ENCODE peak calls at places on chromosome 17, in eight cellular contexts. Z is HepG2, U is heart left ventricle, H is fibroblast of lung, G is SK-N-SH, J is IMR-90, S is dorsolateral prefrontal cortex, D is colonic mucosa. M is an unnamed sample.

GRCh38 chr17:79446347-79446746 is 164.5 kb downstream of the RBFOX3 start:
- DNase-seq in G (no peak), J (no peak), S (no peak), Z (no peak), H (no peak), D (no peak), U (no peak), M (no peak)

GRCh38 chr17:32648450-32648849 is 161.7 kb downstream of the CDK5R1 start:
- DNase-seq in D (no peak), H (no peak), U (no peak), G (no peak), Z (no peak), J (no peak), S (no peak), M (no peak)

GRCh38 chr17:46795379-46795952 is 23.0 kb downstream of the WNT3 start:
- DNase-seq in G (no peak), S (no peak), U (no peak), H (no peak), D (no peak), Z (peak), J (no peak), M (no peak)

GRCh38 chr17:46783031-46783593 is 35.4 kb downstream of the WNT3 start:
- DNase-seq in D (peak), G (no peak), H (no peak), U (no peak), Z (peak), J (no peak), S (no peak), M (no peak)

GRCh38 chr17:75124041-75124818 is 7.3 kb downstream of the NT5C start:
- DNase-seq in G (no peak), D (peak), H (peak), S (no peak), J (peak), Z (peak), U (no peak), M (peak)

GRCh38 chr17:82957469-82957795 is 117.6 kb upstream of the ZNF750 start:
- DNase-seq in S (no peak), J (no peak), G (no peak), H (no peak), D (no peak), Z (no peak), U (no peak), M (no peak)

GRCh38 chr17:14269473-14269872 is 31.4 kb upstream of the HS3ST3B1 start:
- DNase-seq in J (no peak), H (no peak), D (no peak), Z (no peak), S (no peak), U (no peak), G (no peak), M (no peak)

GRCh38 chr17:57732062-57732461 is 13.0 kb downstream of the CCDC182 start:
- DNase-seq in D (no peak), G (no peak), Z (peak), S (no peak), J (no peak), H (no peak), U (no peak), M (no peak)

GRCh38 chr17:4509402-4509801 is 10.7 kb downstream of the SPNS2 start:
- DNase-seq in G (no peak), D (no peak), S (no peak), Z (no peak), U (no peak), H (no peak), J (no peak), M (no peak)

GRCh38 chr17:42276359-42276608 is at the start of gene STAT5B:
- DNase-seq in Z (no peak), G (peak), S (peak), D (peak), U (peak), J (peak), H (peak), M (peak)

GRCh38 chr17:27567563-27567859 is 63.5 kb upstream of the LGALS9 start:
- DNase-seq in U (no peak), J (no peak), S (no peak), Z (no peak), G (no peak), H (no peak), D (no peak), M (no peak)

GRCh38 chr17:17698869-17699351 is 17.7 kb downstream of the RAI1 start:
- DNase-seq in Z (no peak), D (no peak), U (no peak), G (no peak), J (peak), H (no peak), S (no peak), M (no peak)

GRCh38 chr17:27610304-27610676 is 20.7 kb upstream of the LGALS9 start:
- DNase-seq in H (no peak), Z (no peak), G (no peak), U (no peak), J (no peak), D (no peak), S (no peak), M (no peak)

GRCh38 chr17:39652635-39653315 is 12.4 kb upstream of the TCAP start:
- DNase-seq in H (no peak), U (no peak), J (no peak), Z (peak), D (no peak), G (no peak), S (peak), M (no peak)

GRCh38 chr17:10059684-10060211 is 138.7 kb downstream of the GAS7 start:
- DNase-seq in G (no peak), S (no peak), Z (no peak), U (peak), H (peak), J (peak), D (no peak), M (peak)

GRCh38 chr17:19411641-19412040 is 609 bp downstream of the RNF112 start:
- DNase-seq in D (no peak), H (no peak), S (peak), Z (no peak), J (no peak), G (peak), U (no peak), M (no peak)

GRCh38 chr17:78774456-78774855 is 7.6 kb downstream of the CYTH1 start:
- DNase-seq in J (no peak), U (no peak), S (no peak), Z (no peak), G (no peak), D (no peak), H (no peak), M (no peak)

GRCh38 chr17:63843387-63844292 is 1.2 kb upstream of the SMARCD2 start:
- DNase-seq in S (no peak), Z (no peak), J (peak), G (no peak), U (peak), D (no peak), H (peak), M (peak)

GRCh38 chr17:4118095-4118743 is 24.6 kb downstream of the ZZEF1 start:
- DNase-seq in U (no peak), D (no peak), Z (no peak), G (no peak), J (peak), S (no peak), H (no peak), M (no peak)

GRCh38 chr17:59149051-59149450 is 5.9 kb downstream of the SKA2 start:
- DNase-seq in Z (no peak), H (peak), G (no peak), D (no peak), U (no peak), S (no peak), J (peak), M (no peak)

GRCh38 chr17:18362509-18363020 is 785 bp downstream of the SHMT1 start:
- DNase-seq in S (peak), J (no peak), H (peak), G (peak), D (peak), U (peak), Z (peak), M (peak)

GRCh38 chr17:77959926-77960521 is 1.5 kb downstream of the TNRC6C start:
- DNase-seq in D (no peak), Z (no peak), U (no peak), J (peak), H (peak), G (peak), S (no peak), M (no peak)

GRCh38 chr17:45156242-45156641 is 5.4 kb upstream of the HEXIM2 start:
- DNase-seq in G (no peak), U (no peak), H (no peak), Z (no peak), D (no peak), J (no peak), S (no peak), M (no peak)

GRCh38 chr17:40095944-40096791 is 4.2 kb downstream of the NR1D1 start:
- DNase-seq in Z (no peak), S (no peak), H (no peak), J (peak), G (no peak), D (peak), U (peak), M (no peak)

GRCh38 chr17:68498479-68499326 is 13.5 kb upstream of the PRKAR1A start:
- DNase-seq in J (no peak), U (peak), H (no peak), D (peak), S (no peak), G (peak), Z (no peak), M (peak)

GRCh38 chr17:4187076-4187475 is 44.1 kb downstream of the CYB5D2 start:
- DNase-seq in G (no peak), U (no peak), D (no peak), S (no peak), J (no peak), H (no peak), Z (no peak), M (peak)

GRCh38 chr17:43905400-43905984 is 1.8 kb downstream of the MPP2 start:
- DNase-seq in D (no peak), U (no peak), S (no peak), H (no peak), G (peak), Z (no peak), J (no peak), M (no peak)
- H3K4me3 ChIP-seq in D (no peak), U (peak), S (peak), H (peak), G (peak), Z (no peak), J (no peak), M (peak)

DNA sequence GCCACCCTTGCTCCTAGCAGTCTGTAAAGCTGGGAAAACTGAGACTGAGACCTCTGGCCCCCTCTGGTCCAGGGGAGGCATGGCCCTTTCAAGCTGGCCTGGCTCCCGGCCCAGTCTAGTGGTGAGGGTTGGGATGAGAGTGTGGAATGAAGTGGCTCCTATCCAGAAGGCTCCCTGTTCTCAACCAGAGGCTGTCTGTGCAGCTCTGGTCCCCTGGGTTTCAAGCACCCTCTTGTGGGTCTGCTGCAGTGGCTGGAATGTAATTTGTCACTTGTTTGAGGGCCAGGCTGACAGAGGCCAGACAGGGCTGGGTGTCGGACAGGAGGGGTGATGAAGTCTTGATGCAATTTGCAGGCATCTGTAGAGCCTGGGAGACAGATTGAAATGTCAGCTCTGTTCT is 22.1 kb upstream of the PHF12 start:
- DNase-seq in D (no peak), J (peak), Z (no peak), S (no peak), G (peak), U (peak), H (peak), M (no peak)
- TF ChIP-seq CTCF in D (no peak), J (peak), Z (no peak), S (no peak), G (no peak), U (no peak), H (no peak), M (no peak)

GRCh38 chr17:31248986-31249385 is 48.1 kb downstream of the OMG start:
- DNase-seq in U (no peak), S (no peak), D (no peak), G (no peak), Z (no peak), H (peak), J (peak), M (no peak)
- H3K27ac ChIP-seq in U (no peak), S (peak), D (no peak), G (peak), Z (no peak), H (peak), J (peak), M (no peak)

GRCh38 chr17:50191070-50192045 is 10.1 kb downstream of the COL1A1 start:
- DNase-seq in U (no peak), S (no peak), D (no peak), G (no peak), Z (no peak), J (peak), H (no peak), M (no peak)
- H3K4me3 ChIP-seq in U (no peak), S (no peak), D (no peak), G (no peak), Z (no peak), J (no peak), H (peak), M (no peak)

DNA sequence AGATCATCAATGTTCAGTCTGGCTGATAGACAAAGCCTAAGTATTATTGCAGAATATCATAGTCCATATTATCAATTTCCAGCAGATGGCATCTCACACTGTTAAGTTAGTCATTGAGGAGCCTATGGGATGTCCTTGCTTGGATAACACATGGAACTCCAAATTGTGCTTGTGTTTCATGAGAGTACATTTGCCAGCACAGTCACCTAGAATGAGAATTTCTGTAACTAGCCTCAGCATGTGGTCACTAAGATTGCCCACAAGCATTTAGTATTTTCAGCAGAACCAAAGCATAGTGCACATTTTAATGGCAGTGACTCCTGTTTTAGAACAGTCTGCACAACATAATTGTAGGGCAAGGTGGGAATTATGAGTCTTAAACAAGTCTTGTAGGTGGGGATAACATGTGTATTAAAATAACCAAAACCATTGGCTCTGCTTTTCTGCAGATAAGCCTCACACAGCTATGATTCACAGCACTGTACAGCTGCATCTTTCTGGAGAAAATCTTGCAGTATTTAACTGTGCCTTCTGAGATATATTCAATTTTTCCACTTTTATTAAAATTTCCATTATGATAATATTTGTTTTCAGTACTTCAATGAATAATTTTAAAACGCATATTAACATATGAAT is 882.8 kb upstream of the SOX9 start:
- DNase-seq in G (peak), Z (no peak), U (no peak), H (peak), J (peak), D (no peak), S (no peak), M (no peak)
- TF ChIP-seq CTCF in G (peak), Z (no peak), U (no peak), H (peak), J (peak), D (no peak), S (peak), M (no peak)

GRCh38 chr17:29115906-29116651 is 64.1 kb downstream of the MYO18A start:
- DNase-seq in H (peak), D (no peak), J (peak), Z (peak), U (no peak), S (no peak), G (peak), M (no peak)
- H3K27ac ChIP-seq in H (no peak), D (no peak), J (no peak), Z (no peak), U (no peak), S (peak), G (no peak), M (no peak)

GRCh38 chr17:47953945-47954344 is 3.7 kb downstream of the PRR15L start:
- DNase-seq in J (no peak), H (no peak), Z (no peak), U (no peak), S (no peak), G (no peak), D (no peak), M (no peak)
- H3K4me3 ChIP-seq in J (no peak), H (no peak), Z (no peak), U (no peak), S (no peak), G (no peak), D (peak), M (no peak)

M was measured in right atrium auricular region.